ENCODE peak calls at places on chromosomes 11 and 22, in seven cellular contexts. One of them, this sample, is unnamed.

GRCh38 chr11:76763573-76764348 is 19.4 kb upstream of the TSKU start:
- DNase-seq in suprapubic skin: no peak
- DNase-seq in B cell: no peak
- DNase-seq in fibroblast of villous mesenchyme: peak; percentile 77
- DNase-seq in esophagus squamous epithelium: no peak
- DNase-seq in A549: no peak
- DNase-seq in MCF 10A: peak; percentile 74
- DNase-seq in this sample: no peak

GRCh38 chr11:84019576-84020194 is 733.5 kb upstream of the CCDC90B start:
- DNase-seq in esophagus squamous epithelium: no peak
- DNase-seq in fibroblast of villous mesenchyme: peak; percentile 17
- DNase-seq in A549: no peak
- DNase-seq in suprapubic skin: no peak
- DNase-seq in MCF 10A: peak; percentile 26
- DNase-seq in B cell: no peak
- DNase-seq in this sample: no peak

GRCh38 chr11:65779669-65779918 is 1.2 kb downstream of the AP5B1 start:
- DNase-seq in fibroblast of villous mesenchyme: no peak
- DNase-seq in B cell: no peak
- DNase-seq in A549: no peak
- DNase-seq in MCF 10A: no peak
- DNase-seq in esophagus squamous epithelium: no peak
- DNase-seq in suprapubic skin: no peak
- DNase-seq in this sample: no peak

GRCh38 chr22:22731374-22731676 is 86.9 kb downstream of the GGTLC2 start:
- DNase-seq in B cell: no peak
- DNase-seq in suprapubic skin: no peak
- DNase-seq in MCF 10A: no peak
- DNase-seq in fibroblast of villous mesenchyme: no peak
- DNase-seq in A549: no peak
- DNase-seq in esophagus squamous epithelium: no peak
- DNase-seq in this sample: no peak

GRCh38 chr22:42396621-42397331 is 35.4 kb downstream of the NFAM1 start:
- DNase-seq in MCF 10A: no peak
- DNase-seq in B cell: peak; percentile 75
- DNase-seq in A549: no peak
- DNase-seq in esophagus squamous epithelium: no peak
- DNase-seq in suprapubic skin: no peak
- DNase-seq in fibroblast of villous mesenchyme: no peak
- DNase-seq in this sample: peak; percentile 74

GRCh38 chr22:25840883-25841282 is 98.9 kb downstream of the MYO18B start:
- DNase-seq in MCF 10A: no peak
- DNase-seq in fibroblast of villous mesenchyme: no peak
- DNase-seq in A549: no peak
- DNase-seq in suprapubic skin: no peak
- DNase-seq in esophagus squamous epithelium: no peak
- DNase-seq in B cell: no peak
- DNase-seq in this sample: no peak

GRCh38 chr22:47686594-47687363 is 924.3 kb downstream of the TBC1D22A start:
- DNase-seq in A549: no peak
- DNase-seq in suprapubic skin: no peak
- DNase-seq in MCF 10A: no peak
- DNase-seq in B cell: no peak
- DNase-seq in esophagus squamous epithelium: no peak
- DNase-seq in fibroblast of villous mesenchyme: no peak
- DNase-seq in this sample: no peak

GRCh38 chr11:39678996-39679395 is 1780.5 kb downstream of the LRRC4C start:
- DNase-seq in B cell: no peak
- DNase-seq in A549: no peak
- DNase-seq in MCF 10A: peak; percentile 18
- DNase-seq in fibroblast of villous mesenchyme: no peak
- DNase-seq in esophagus squamous epithelium: no peak
- DNase-seq in suprapubic skin: no peak
- DNase-seq in this sample: no peak

GRCh38 chr11:22884268-22884667 is 24.0 kb upstream of the CCDC179 start:
- DNase-seq in suprapubic skin: no peak
- DNase-seq in fibroblast of villous mesenchyme: no peak
- DNase-seq in B cell: no peak
- DNase-seq in A549: no peak
- DNase-seq in esophagus squamous epithelium: no peak
- DNase-seq in MCF 10A: no peak
- DNase-seq in this sample: no peak

GRCh38 chr22:48574776-48575566 is 1252.7 kb downstream of the BRD1 start:
- DNase-seq in A549: peak; percentile 79
- DNase-seq in esophagus squamous epithelium: no peak
- DNase-seq in suprapubic skin: no peak
- DNase-seq in fibroblast of villous mesenchyme: no peak
- DNase-seq in B cell: no peak
- DNase-seq in MCF 10A: no peak
- DNase-seq in this sample: no peak

GRCh38 chr11:10076458-10077141 is 217.4 kb downstream of the SBF2 start:
- DNase-seq in B cell: peak; percentile 15
- DNase-seq in fibroblast of villous mesenchyme: peak; percentile 20
- DNase-seq in A549: peak; percentile 10
- DNase-seq in esophagus squamous epithelium: no peak
- DNase-seq in MCF 10A: peak; percentile 46
- DNase-seq in suprapubic skin: no peak
- DNase-seq in this sample: peak; percentile 65

GRCh38 chr11:66048525-66049313 is at the start of gene GAL3ST3:
- DNase-seq in MCF 10A: no peak
- DNase-seq in suprapubic skin: no peak
- DNase-seq in B cell: no peak
- DNase-seq in fibroblast of villous mesenchyme: no peak
- DNase-seq in esophagus squamous epithelium: no peak
- DNase-seq in A549: no peak
- DNase-seq in this sample: no peak

GRCh38 chr22:44093791-44094190 is 69.7 kb downstream of the PARVB start:
- DNase-seq in MCF 10A: no peak
- DNase-seq in A549: no peak
- DNase-seq in suprapubic skin: no peak
- DNase-seq in B cell: no peak
- DNase-seq in fibroblast of villous mesenchyme: no peak
- DNase-seq in esophagus squamous epithelium: no peak
- DNase-seq in this sample: no peak

GRCh38 chr22:41589260-41589600 is 410 bp downstream of the PMM1 start:
- DNase-seq in suprapubic skin: no peak
- DNase-seq in B cell: no peak
- DNase-seq in A549: no peak
- DNase-seq in fibroblast of villous mesenchyme: peak; percentile 23
- DNase-seq in MCF 10A: no peak
- DNase-seq in esophagus squamous epithelium: no peak
- DNase-seq in this sample: peak; percentile 64

GRCh38 chr22:43974028-43974545 is 18.8 kb downstream of the SAMM50 start:
- DNase-seq in MCF 10A: no peak
- DNase-seq in suprapubic skin: peak; percentile 63
- DNase-seq in B cell: no peak
- DNase-seq in fibroblast of villous mesenchyme: no peak
- DNase-seq in A549: no peak
- DNase-seq in esophagus squamous epithelium: no peak
- DNase-seq in this sample: no peak

GRCh38 chr22:49448546-49448945 is 379.1 kb downstream of the BRD1 start:
- DNase-seq in B cell: no peak
- DNase-seq in A549: no peak
- DNase-seq in fibroblast of villous mesenchyme: no peak
- DNase-seq in suprapubic skin: peak; percentile 52
- DNase-seq in esophagus squamous epithelium: no peak
- DNase-seq in MCF 10A: no peak
- DNase-seq in this sample: no peak

GRCh38 chr22:34943830-34944229 is 122.1 kb upstream of the ISX start:
- DNase-seq in suprapubic skin: no peak
- DNase-seq in MCF 10A: no peak
- DNase-seq in B cell: no peak
- DNase-seq in esophagus squamous epithelium: no peak
- DNase-seq in A549: no peak
- DNase-seq in fibroblast of villous mesenchyme: no peak
- DNase-seq in this sample: no peak

GRCh38 chr11:774873-775592 is 2.3 kb downstream of the GATD1 start:
- DNase-seq in B cell: no peak
- DNase-seq in A549: no peak
- DNase-seq in suprapubic skin: no peak
- DNase-seq in MCF 10A: peak; percentile 78
- DNase-seq in fibroblast of villous mesenchyme: no peak
- DNase-seq in esophagus squamous epithelium: no peak
- DNase-seq in this sample: no peak
- TF ChIP-seq CTCF in B cell: no peak
- TF ChIP-seq CTCF in A549: no peak
- TF ChIP-seq CTCF in suprapubic skin: no peak
- TF ChIP-seq CTCF in MCF 10A: no peak
- TF ChIP-seq CTCF in fibroblast of villous mesenchyme: no peak
- TF ChIP-seq CTCF in esophagus squamous epithelium: no peak
- TF ChIP-seq CTCF in this sample: no peak

GRCh38 chr22:17788528-17789378 is 14.5 kb upstream of the BID start:
- DNase-seq in suprapubic skin: no peak
- DNase-seq in fibroblast of villous mesenchyme: no peak
- DNase-seq in B cell: no peak
- DNase-seq in A549: no peak
- DNase-seq in esophagus squamous epithelium: no peak
- DNase-seq in MCF 10A: no peak
- DNase-seq in this sample: no peak
- TF ChIP-seq CTCF in suprapubic skin: no peak
- TF ChIP-seq CTCF in fibroblast of villous mesenchyme: no peak
- TF ChIP-seq CTCF in B cell: no peak
- TF ChIP-seq CTCF in A549: peak; percentile 20
- TF ChIP-seq CTCF in esophagus squamous epithelium: no peak
- TF ChIP-seq CTCF in MCF 10A: no peak
- TF ChIP-seq CTCF in this sample: no peak

GRCh38 chr11:130549393-130549999 is 101.1 kb downstream of the ADAMTS15 start:
- DNase-seq in A549: no peak
- DNase-seq in fibroblast of villous mesenchyme: peak; percentile 28
- DNase-seq in suprapubic skin: no peak
- DNase-seq in MCF 10A: peak; percentile 29
- DNase-seq in B cell: no peak
- DNase-seq in esophagus squamous epithelium: no peak
- DNase-seq in this sample: no peak
- TF ChIP-seq CTCF in A549: no peak
- TF ChIP-seq CTCF in fibroblast of villous mesenchyme: no peak
- TF ChIP-seq CTCF in suprapubic skin: no peak
- TF ChIP-seq CTCF in MCF 10A: no peak
- TF ChIP-seq CTCF in B cell: no peak
- TF ChIP-seq CTCF in esophagus squamous epithelium: no peak
- TF ChIP-seq CTCF in this sample: no peak

DNA sequence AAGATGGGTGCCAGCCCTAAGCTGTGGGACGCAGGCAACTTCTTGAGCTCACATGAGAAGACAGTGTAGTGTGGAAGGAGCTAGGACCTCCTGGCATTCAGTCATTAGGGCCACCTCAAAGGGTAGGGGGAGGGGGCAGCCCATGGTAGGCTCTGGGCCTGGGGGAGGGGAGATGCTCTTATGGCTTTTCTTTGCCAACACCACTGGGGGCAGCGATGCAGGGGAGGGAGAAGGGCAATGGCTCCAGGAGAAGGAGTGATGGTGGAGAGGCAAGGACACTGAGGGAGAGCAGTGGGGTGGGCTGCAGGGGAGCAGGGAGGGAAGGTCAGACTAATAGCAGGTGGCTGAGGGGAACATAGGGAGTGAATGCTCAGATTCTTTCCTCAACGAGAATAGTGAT is 63.3 kb upstream of the SUSD2 start:
- DNase-seq in esophagus squamous epithelium: no peak
- DNase-seq in A549: no peak
- DNase-seq in B cell: no peak
- DNase-seq in fibroblast of villous mesenchyme: no peak
- DNase-seq in suprapubic skin: no peak
- DNase-seq in MCF 10A: no peak
- DNase-seq in this sample: no peak
- TF ChIP-seq CTCF in esophagus squamous epithelium: no peak
- TF ChIP-seq CTCF in A549: no peak
- TF ChIP-seq CTCF in B cell: no peak
- TF ChIP-seq CTCF in fibroblast of villous mesenchyme: peak; percentile 4
- TF ChIP-seq CTCF in suprapubic skin: no peak
- TF ChIP-seq CTCF in MCF 10A: no peak
- TF ChIP-seq CTCF in this sample: peak; percentile 43

DNA sequence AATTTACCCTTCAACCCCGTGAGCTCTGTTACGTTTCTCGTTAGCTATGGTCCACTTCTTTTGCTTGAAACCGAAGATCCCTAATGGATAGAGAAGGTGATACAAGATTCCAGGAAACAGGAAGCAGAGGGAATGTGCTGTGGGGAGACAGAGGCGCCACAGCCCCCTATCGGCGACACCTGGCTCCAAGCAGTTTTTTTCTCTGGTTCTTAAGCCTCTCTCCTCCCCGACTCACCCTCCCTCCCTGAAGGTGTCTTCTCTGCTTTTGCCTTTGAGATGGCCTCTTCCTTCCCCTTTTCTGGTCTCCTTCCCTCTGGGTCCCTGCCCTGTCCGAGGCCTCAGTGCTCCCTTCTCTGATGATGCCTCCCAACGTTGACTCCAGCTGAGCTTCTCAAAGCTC is 14.2 kb upstream of the APOBEC3A start:
- DNase-seq in suprapubic skin: peak; percentile 45
- DNase-seq in MCF 10A: no peak
- DNase-seq in A549: no peak
- DNase-seq in fibroblast of villous mesenchyme: no peak
- DNase-seq in esophagus squamous epithelium: no peak
- DNase-seq in B cell: peak; percentile 28
- DNase-seq in this sample: no peak
- TF ChIP-seq CTCF in suprapubic skin: no peak
- TF ChIP-seq CTCF in MCF 10A: no peak
- TF ChIP-seq CTCF in A549: no peak
- TF ChIP-seq CTCF in fibroblast of villous mesenchyme: peak; percentile 18
- TF ChIP-seq CTCF in esophagus squamous epithelium: no peak
- TF ChIP-seq CTCF in B cell: no peak
- TF ChIP-seq CTCF in this sample: no peak